ENCODE peak calls at places on chromosomes 3 and 15, in four cellular contexts. P is stimulated activated CD8-positive, alpha-beta memory T cell treated with anti-CD3 and anti-CD28 coated beads, Interleukin-15, amount 100 ng/mL, for 24 hours; O is posterior cingulate gyrus; L is AG10803. K is an unnamed sample.

GRCh38 chr3:58332575-58333179 is at the start of gene PXK:
- DNase-seq in L (peak), P (peak), O (peak), K (peak)

GRCh38 chr3:120858501-120858900 is 49.5 kb upstream of the STXBP5L start:
- DNase-seq in P (no peak), L (peak), O (no peak), K (peak)

GRCh38 chr15:26873846-26874245 is 7.0 kb downstream of the GABRA5 start:
- DNase-seq in P (no peak), O (peak), L (peak), K (peak)

GRCh38 chr15:39260791-39261190 is 320.1 kb upstream of the THBS1 start:
- DNase-seq in L (no peak), P (no peak), O (no peak), K (no peak)

GRCh38 chr15:89912674-89913396 is at the start of gene ARPIN:
- DNase-seq in O (peak), L (peak), P (no peak), K (peak)

GRCh38 chr3:72082121-72082715 is 297.3 kb upstream of the PROK2 start:
- DNase-seq in L (peak), O (no peak), P (no peak), K (peak)

GRCh38 chr3:101574388-101575156 is 592 bp downstream of the PCNP start:
- DNase-seq in L (peak), P (peak), O (no peak), K (peak)

GRCh38 chr3:136728434-136728833 is 23.7 kb downstream of the STAG1 start:
- DNase-seq in O (no peak), L (peak), P (no peak), K (no peak)

GRCh38 chr3:104598848-104599501 is 767.7 kb upstream of the ALCAM start:
- DNase-seq in O (no peak), P (no peak), L (no peak), K (no peak)

GRCh38 chr3:150106752-150107428 is 136.2 kb upstream of the PFN2 start:
- DNase-seq in P (no peak), O (no peak), L (peak), K (peak)

GRCh38 chr3:32438596-32439344 is 47.1 kb downstream of the CMTM7 start:
- DNase-seq in O (no peak), P (no peak), L (no peak), K (peak)

GRCh38 chr15:78059110-78059839 is 18.2 kb downstream of the TBC1D2B start:
- DNase-seq in L (no peak), P (no peak), O (no peak), K (peak)

GRCh38 chr3:45105855-45106655 is 40.1 kb downstream of the CDCP1 start:
- DNase-seq in P (peak), L (peak), O (no peak), K (peak)

GRCh38 chr3:23800731-23801130 is 5.0 kb upstream of the UBE2E1 start:
- DNase-seq in L (peak), P (no peak), O (no peak), K (no peak)

GRCh38 chr15:77025941-77026411 is 31.1 kb downstream of the PSTPIP1 start:
- DNase-seq in P (no peak), L (no peak), O (no peak), K (no peak)

GRCh38 chr3:120608506-120608905 is 12.4 kb downstream of the NDUFB4 start:
- DNase-seq in L (no peak), O (no peak), P (no peak), K (no peak)

K was measured in astrocyte.